ENCODE peak calls at places on chromosomes 13 and 19, in five cellular contexts. Q is HepG2, A is stomach, Z is prostate gland, R is H1. J is an unnamed sample. For H3K4me1, the result is how much of the 10 kb centered on the place peaks cover.

GRCh38 chr19:49347835-49348234 is 12.6 kb downstream of the CD37 start:
- DNase-seq in A (no peak), Q (peak), Z (no peak), R (no peak), J (peak)

GRCh38 chr13:51225034-51225433 is 2.8 kb downstream of the FAM124A start:
- DNase-seq in R (no peak), Q (no peak), Z (no peak), A (no peak), J (no peak)

GRCh38 chr13:78040431-78040830 is 121.8 kb upstream of the EDNRB start:
- DNase-seq in Z (no peak), Q (no peak), R (no peak), A (no peak), J (no peak)

GRCh38 chr13:98014766-98015165 is 61.3 kb downstream of the IPO5 start:
- DNase-seq in A (no peak), R (no peak), Z (no peak), Q (no peak), J (no peak)

GRCh38 chr19:50969413-50969760 is at the start of gene KLK6:
- DNase-seq in Z (no peak), A (no peak), Q (peak), R (no peak), J (no peak)

GRCh38 chr13:97259787-97260641 is 37.9 kb downstream of the MBNL2 start:
- DNase-seq in R (no peak), Q (peak), Z (no peak), A (no peak), J (no peak)

GRCh38 chr13:98509271-98510155 is 67.4 kb downstream of the STK24 start:
- DNase-seq in R (no peak), Z (no peak), Q (peak), A (peak), J (no peak)

GRCh38 chr19:19900124-19900523 is 622 bp upstream of the ZNF93 start:
- DNase-seq in Z (no peak), R (no peak), A (no peak), Q (no peak), J (no peak)

GRCh38 chr13:98089826-98090225 is 53.1 kb upstream of the FARP1 start:
- DNase-seq in Q (no peak), Z (no peak), A (no peak), R (no peak), J (no peak)

GRCh38 chr13:110648155-110648819 is 32.9 kb downstream of the NAXD start:
- DNase-seq in R (peak), A (no peak), Z (no peak), Q (no peak), J (peak)

GRCh38 chr13:50082426-50083283 is 67.4 kb downstream of the KCNRG start:
- DNase-seq in Z (peak), Q (peak), R (peak), A (peak), J (peak)

GRCh38 chr13:34459856-34460255 is 482.2 kb upstream of the NBEA start:
- DNase-seq in A (no peak), Z (no peak), Q (no peak), R (no peak), J (no peak)

GRCh38 chr13:33257786-33258185 is 27.8 kb downstream of the STARD13 start:
- DNase-seq in Z (no peak), Q (no peak), A (no peak), R (no peak), J (no peak)

GRCh38 chr19:39203372-39204341 is at the start of gene SYCN:
- DNase-seq in Q (no peak), A (peak), R (no peak), Z (no peak), J (no peak)

GRCh38 chr19:56403261-56403660 is 871 bp upstream of the ZNF583 start:
- DNase-seq in Q (no peak), A (no peak), R (no peak), Z (no peak), J (no peak)

GRCh38 chr13:40996433-40997095 is 22.6 kb downstream of the ELF1 start:
- DNase-seq in Z (no peak), Q (no peak), A (no peak), R (no peak), J (no peak)

GRCh38 chr19:35223856-35224505 is 4.6 kb downstream of the FAM187B start:
- DNase-seq in R (no peak), A (no peak), Z (no peak), Q (no peak), J (no peak)

GRCh38 chr13:25811506-25811905 is 240.3 kb downstream of the SHISA2 start:
- DNase-seq in R (no peak), A (no peak), Z (no peak), Q (no peak), J (no peak)

GRCh38 chr13:31769581-31769980 is 30.3 kb downstream of the RXFP2 start:
- DNase-seq in R (no peak), A (no peak), Z (no peak), Q (no peak), J (no peak)

GRCh38 chr13:110816500-110816899 is 98.4 kb downstream of the ANKRD10 start:
- DNase-seq in R (no peak), Z (no peak), A (no peak), Q (no peak), J (no peak)

GRCh38 chr19:54691582-54692293 is 29.0 kb downstream of the LILRB4 start:
- DNase-seq in Z (no peak), A (no peak), R (no peak), Q (no peak), J (no peak)

GRCh38 chr19:3516675-3517207 is 10.6 kb downstream of the FZR1 start:
- DNase-seq in Z (peak), A (peak), R (no peak), Q (no peak), J (no peak)

GRCh38 chr13:39327080-39327479 is 275.9 kb downstream of the LHFPL6 start:
- DNase-seq in R (no peak), Z (no peak), Q (no peak), A (no peak), J (no peak)

GRCh38 chr13:57799624-57800023 is 168.1 kb downstream of the PCDH17 start:
- DNase-seq in Z (no peak), R (no peak), Q (no peak), A (no peak), J (no peak)

GRCh38 chr19:4014541-4015491 is 7.3 kb downstream of the PIAS4 start:
- DNase-seq in A (peak), Q (no peak), R (peak), Z (no peak), J (no peak)

GRCh38 chr19:52648336-52648990 is 10.3 kb upstream of the ZNF83 start:
- DNase-seq in A (no peak), Q (no peak), R (no peak), Z (no peak), J (no peak)

GRCh38 chr13:49052801-49053200 is 77.1 kb downstream of the FNDC3A start:
- DNase-seq in A (no peak), R (no peak), Z (no peak), Q (no peak), J (no peak)

GRCh38 chr19:32387701-32388392 is 17.7 kb upstream of the DPY19L3 start:
- DNase-seq in Q (no peak), A (no peak), Z (peak), R (no peak), J (no peak)

GRCh38 chr13:102913924-102914628 is 68.2 kb downstream of the ERCC5 start:
- DNase-seq in R (no peak), Z (peak), A (peak), Q (no peak), J (no peak)

GRCh38 chr13:65966991-65967451 is 1263.1 kb downstream of the PCDH9 start:
- DNase-seq in Z (no peak), Q (peak), R (no peak), A (no peak), J (no peak)

GRCh38 chr19:32650671-32651070 is 24.3 kb downstream of the ANKRD27 start:
- DNase-seq in Z (no peak), Q (no peak), R (no peak), A (no peak), J (no peak)

GRCh38 chr19:2139385-2140192 is 11.8 kb downstream of the AP3D1 start:
- DNase-seq in Q (no peak), A (no peak), Z (no peak), R (no peak), J (no peak)

DNA sequence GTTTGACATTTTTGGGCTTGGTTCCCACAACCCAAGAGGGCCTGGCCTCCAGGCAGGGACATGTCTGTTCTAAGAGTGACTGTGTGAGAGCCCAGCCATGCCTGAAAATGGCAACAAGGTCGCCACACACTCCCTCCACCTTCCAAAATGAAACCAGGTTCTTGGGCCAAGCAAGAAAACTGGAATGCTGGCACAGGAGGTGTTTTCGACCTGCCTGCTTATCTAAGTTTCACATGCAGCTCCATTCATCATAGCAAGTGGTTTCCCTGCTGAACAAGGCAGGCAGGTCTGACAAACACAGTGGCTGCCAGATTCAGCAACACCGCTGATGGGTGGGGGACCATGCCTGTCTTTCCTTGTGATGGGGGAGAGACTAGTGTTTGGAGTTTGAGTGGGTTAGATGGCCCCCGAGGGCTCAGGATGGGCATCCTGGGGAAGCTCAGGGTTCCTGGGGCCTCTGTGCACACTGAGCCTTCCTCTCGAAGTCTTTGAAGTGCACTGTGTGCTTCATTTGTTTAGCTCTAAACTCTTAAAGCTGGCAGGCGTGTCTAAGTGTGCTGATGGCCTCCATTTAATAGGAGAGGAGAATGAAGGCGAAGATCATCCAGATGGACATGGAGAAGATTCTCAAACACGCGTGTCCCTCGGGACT is 17.9 kb upstream of the GAS6 start:
- DNase-seq in Q (no peak), Z (peak), A (peak), R (no peak), J (no peak)
- H3K27ac ChIP-seq in Q (no peak), Z (peak), A (peak), R (no peak), J (no peak)

GRCh38 chr19:904545-904944 is 8.5 kb downstream of the R3HDM4 start:
- DNase-seq in R (no peak), A (no peak), Z (no peak), Q (no peak), J (no peak)
- H3K4me1 ChIP-seq in R (under half), A (under half), Z (under half), Q (under half), J (under half)

GRCh38 chr13:106550570-106551135 is 15.2 kb upstream of the EFNB2 start:
- DNase-seq in R (no peak), Q (no peak), A (no peak), Z (no peak), J (no peak)
- TF ChIP-seq POLR2AphosphoS5 in R (peak), Q (no peak), A (no peak), Z (peak), J (peak)

GRCh38 chr19:5595745-5596144 is 26.8 kb downstream of the SAFB2 start:
- DNase-seq in A (no peak), Z (no peak), R (no peak), Q (no peak), J (peak)

GRCh38 chr19:5603626-5604025 is 18.9 kb downstream of the SAFB2 start:
- DNase-seq in Q (no peak), A (no peak), Z (no peak), R (no peak), J (no peak)

GRCh38 chr19:5595129-5595528 is 27.4 kb upstream of the TINCR start:
- DNase-seq in R (no peak), Q (no peak), A (no peak), Z (no peak), J (peak)

GRCh38 chr19:5605362-5605761 is 17.2 kb downstream of the SAFB2 start:
- DNase-seq in Q (no peak), R (no peak), Z (no peak), A (no peak), J (peak)

DNA sequence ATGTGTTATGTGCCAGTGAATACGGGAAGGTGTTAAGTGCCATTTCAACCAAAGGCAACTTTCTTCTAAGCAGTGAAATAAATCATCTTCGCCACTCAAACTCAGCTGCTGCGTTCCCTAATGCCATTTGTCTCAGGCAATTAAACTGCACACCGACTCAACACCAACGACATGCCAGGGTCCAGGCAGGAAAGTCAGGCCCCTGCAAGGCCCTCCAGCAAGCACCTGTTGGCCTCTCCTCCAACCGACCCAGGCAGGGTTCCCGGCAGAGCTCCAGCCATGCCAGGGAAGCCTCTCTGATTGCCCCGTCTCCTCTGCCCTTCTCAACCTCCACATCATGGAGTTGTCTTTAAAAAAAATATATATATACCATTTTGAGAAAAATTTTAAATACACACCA is 21.8 kb downstream of the SAFB2 start:
- DNase-seq in Q (no peak), R (no peak), A (no peak), Z (no peak), J (no peak)
- H3K27ac ChIP-seq in Q (no peak), R (no peak), A (no peak), Z (no peak), J (no peak)

DNA sequence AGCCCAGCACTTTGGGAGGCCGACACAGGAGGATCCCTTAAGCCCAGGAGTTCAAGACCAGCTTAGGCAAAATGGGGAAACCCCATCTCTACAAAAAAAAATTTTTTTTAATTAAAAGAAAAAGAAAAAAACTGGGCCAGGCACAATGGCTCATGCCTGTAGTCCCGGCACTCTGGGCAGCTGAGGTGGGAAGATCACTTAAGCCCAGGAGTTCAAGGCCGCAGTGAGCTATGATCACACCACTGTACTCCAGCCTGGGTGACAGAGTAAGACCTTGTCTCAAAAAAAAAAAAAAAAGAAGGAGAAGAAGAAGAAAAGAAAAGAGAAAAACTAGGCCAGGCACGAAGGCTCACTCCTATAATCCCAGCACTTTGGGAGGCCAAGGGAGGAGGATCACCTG is 4.3 kb downstream of the ELL start:
- DNase-seq in R (no peak), Q (no peak), Z (no peak), A (no peak), J (no peak)
- H3K4me1 ChIP-seq in R (under half), Q (half or more), Z (under half), A (under half), J (half or more)

GRCh38 chr19:6616011-6616410 is 25.1 kb upstream of the CD70 start:
- DNase-seq in Z (no peak), R (no peak), Q (no peak), A (no peak), J (no peak)

GRCh38 chr19:6611441-6611852 is 20.5 kb upstream of the CD70 start:
- DNase-seq in Z (no peak), Q (no peak), R (no peak), A (no peak), J (no peak)

GRCh38 chr19:6613711-6614110 is 22.8 kb upstream of the CD70 start:
- DNase-seq in A (no peak), R (no peak), Z (no peak), Q (no peak), J (no peak)

DNA sequence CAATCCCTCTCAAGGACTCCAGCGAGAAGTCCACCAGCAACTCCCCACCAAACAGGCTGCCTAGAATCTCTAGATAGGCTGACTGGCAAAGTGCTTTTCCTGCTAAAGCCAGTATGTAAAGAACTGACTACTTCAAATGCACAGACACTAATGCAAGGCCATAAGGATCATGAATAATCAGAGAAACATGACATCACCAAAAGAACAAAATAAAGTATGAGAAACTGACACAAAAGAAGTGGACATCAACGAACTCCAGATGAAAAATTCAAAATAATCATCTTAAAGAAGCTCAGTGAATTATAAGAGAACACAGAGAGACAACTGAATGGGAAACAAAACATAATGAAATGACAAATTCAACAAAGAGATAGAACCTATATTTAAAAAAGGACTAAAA is 26.4 kb upstream of the CD70 start:
- DNase-seq in A (no peak), Z (no peak), R (no peak), Q (no peak), J (no peak)
- TF ChIP-seq POLR2AphosphoS5 in A (no peak), Z (no peak), R (no peak), Q (no peak), J (no peak)

DNA sequence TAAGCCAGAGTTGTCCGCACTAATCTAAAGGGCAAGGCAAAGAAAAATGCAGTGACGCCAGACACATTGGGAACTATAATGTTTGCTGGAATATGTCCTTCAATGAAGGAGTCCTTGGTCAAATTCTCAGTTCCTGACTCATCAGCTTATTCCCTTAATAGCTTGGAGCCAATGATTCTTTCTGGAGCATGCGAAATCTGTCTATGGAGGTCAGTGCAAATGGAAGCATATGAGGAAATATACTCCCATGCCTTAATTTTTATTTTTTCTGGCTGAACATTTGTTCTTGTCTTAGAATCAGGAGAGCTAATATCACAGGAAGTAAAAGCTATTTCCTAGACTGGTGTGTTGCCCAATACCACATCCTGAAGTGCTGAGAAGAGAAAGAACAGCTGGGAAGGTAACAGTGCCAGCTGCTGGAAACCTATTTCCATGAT is 289.8 kb upstream of the SPRY2 start:
- DNase-seq in Q (no peak), A (no peak), Z (no peak), R (no peak), J (no peak)
- H3K27ac ChIP-seq in Q (no peak), A (no peak), Z (no peak), R (no peak), J (peak)